ENCODE peak calls at places on chromosomes 13 and 19, in seven cellular contexts. One of them, this sample, is unnamed.
A peak's percentile ranks its signal among the peaks of the same experiment; 100 is the strongest.

GRCh38 chr13:110913911-110914292 is 967 bp downstream of the ANKRD10 start:
- DNase-seq in breast epithelium: peak; percentile 36
- DNase-seq in right lobe of liver: no peak
- DNase-seq in Peyer's patch: no peak
- DNase-seq in IMR-90: no peak
- DNase-seq in uterus: no peak
- DNase-seq in HCT116: no peak
- DNase-seq in this sample: peak; percentile 29

GRCh38 chr13:49419292-49419691 is 24.6 kb downstream of the CAB39L start:
- DNase-seq in breast epithelium: no peak
- DNase-seq in right lobe of liver: no peak
- DNase-seq in Peyer's patch: no peak
- DNase-seq in IMR-90: peak; percentile 52
- DNase-seq in uterus: no peak
- DNase-seq in HCT116: no peak
- DNase-seq in this sample: no peak

GRCh38 chr19:4754248-4754647 is 30.6 kb upstream of the DPP9 start:
- DNase-seq in breast epithelium: no peak
- DNase-seq in right lobe of liver: no peak
- DNase-seq in Peyer's patch: no peak
- DNase-seq in IMR-90: peak; percentile 13
- DNase-seq in uterus: no peak
- DNase-seq in HCT116: no peak
- DNase-seq in this sample: no peak

GRCh38 chr13:53141336-53141735 is 112.7 kb downstream of the OLFM4 start:
- DNase-seq in breast epithelium: no peak
- DNase-seq in right lobe of liver: no peak
- DNase-seq in Peyer's patch: no peak
- DNase-seq in IMR-90: no peak
- DNase-seq in uterus: no peak
- DNase-seq in HCT116: no peak
- DNase-seq in this sample: no peak

GRCh38 chr13:105340061-105340606 is 1195.3 kb downstream of the EFNB2 start:
- DNase-seq in breast epithelium: no peak
- DNase-seq in right lobe of liver: no peak
- DNase-seq in Peyer's patch: no peak
- DNase-seq in IMR-90: no peak
- DNase-seq in uterus: no peak
- DNase-seq in HCT116: no peak
- DNase-seq in this sample: no peak

GRCh38 chr13:103730407-103730806 is 664.2 kb upstream of the SLC10A2 start:
- DNase-seq in breast epithelium: no peak
- DNase-seq in right lobe of liver: peak; percentile 51
- DNase-seq in Peyer's patch: no peak
- DNase-seq in IMR-90: no peak
- DNase-seq in uterus: no peak
- DNase-seq in HCT116: no peak
- DNase-seq in this sample: no peak

GRCh38 chr19:51567583-51567982 is 3.5 kb upstream of the ZNF175 start:
- DNase-seq in breast epithelium: no peak
- DNase-seq in right lobe of liver: no peak
- DNase-seq in Peyer's patch: no peak
- DNase-seq in IMR-90: no peak
- DNase-seq in uterus: no peak
- DNase-seq in HCT116: no peak
- DNase-seq in this sample: no peak

GRCh38 chr19:29514525-29515232 is 11.1 kb upstream of the VSTM2B start:
- DNase-seq in breast epithelium: no peak
- DNase-seq in right lobe of liver: no peak
- DNase-seq in Peyer's patch: no peak
- DNase-seq in IMR-90: no peak
- DNase-seq in uterus: no peak
- DNase-seq in HCT116: no peak
- DNase-seq in this sample: no peak

GRCh38 chr13:20136781-20137703 is 23.8 kb downstream of the GJA3 start:
- DNase-seq in breast epithelium: no peak
- DNase-seq in right lobe of liver: peak; percentile 66
- DNase-seq in Peyer's patch: no peak
- DNase-seq in IMR-90: no peak
- DNase-seq in uterus: no peak
- DNase-seq in HCT116: no peak
- DNase-seq in this sample: no peak

GRCh38 chr13:97327521-97328221 is 105.5 kb downstream of the MBNL2 start:
- DNase-seq in breast epithelium: no peak
- DNase-seq in right lobe of liver: no peak
- DNase-seq in Peyer's patch: no peak
- DNase-seq in IMR-90: peak; percentile 16
- DNase-seq in uterus: no peak
- DNase-seq in HCT116: no peak
- DNase-seq in this sample: no peak

GRCh38 chr19:13135068-13136062 is 14.8 kb downstream of the STX10 start:
- DNase-seq in breast epithelium: no peak
- DNase-seq in right lobe of liver: no peak
- DNase-seq in Peyer's patch: no peak
- DNase-seq in IMR-90: no peak
- DNase-seq in uterus: no peak
- DNase-seq in HCT116: no peak
- DNase-seq in this sample: no peak

GRCh38 chr19:40228371-40228770 is 1.9 kb upstream of the CCNP start:
- DNase-seq in breast epithelium: no peak
- DNase-seq in right lobe of liver: no peak
- DNase-seq in Peyer's patch: no peak
- DNase-seq in IMR-90: no peak
- DNase-seq in uterus: no peak
- DNase-seq in HCT116: no peak
- DNase-seq in this sample: no peak

GRCh38 chr13:108326318-108326717 is 56.8 kb downstream of the TNFSF13B start:
- DNase-seq in breast epithelium: no peak
- DNase-seq in right lobe of liver: no peak
- DNase-seq in Peyer's patch: no peak
- DNase-seq in IMR-90: no peak
- DNase-seq in uterus: no peak
- DNase-seq in HCT116: no peak
- DNase-seq in this sample: no peak

GRCh38 chr13:40800559-40800958 is 11.1 kb downstream of the SLC25A15 start:
- DNase-seq in breast epithelium: no peak
- DNase-seq in right lobe of liver: no peak
- DNase-seq in Peyer's patch: no peak
- DNase-seq in IMR-90: no peak
- DNase-seq in uterus: no peak
- DNase-seq in HCT116: no peak
- DNase-seq in this sample: no peak

GRCh38 chr13:75302031-75302430 is 179.9 kb downstream of the TBC1D4 start:
- DNase-seq in breast epithelium: no peak
- DNase-seq in right lobe of liver: no peak
- DNase-seq in Peyer's patch: no peak
- DNase-seq in IMR-90: no peak
- DNase-seq in uterus: no peak
- DNase-seq in HCT116: no peak
- DNase-seq in this sample: no peak

GRCh38 chr19:54287456-54287855 is 6.5 kb upstream of the LILRB2 start:
- DNase-seq in breast epithelium: no peak
- DNase-seq in right lobe of liver: no peak
- DNase-seq in Peyer's patch: no peak
- DNase-seq in IMR-90: peak; percentile 52
- DNase-seq in uterus: no peak
- DNase-seq in HCT116: no peak
- DNase-seq in this sample: no peak

GRCh38 chr19:14916848-14917247 is 24.4 kb upstream of the OR7C2 start:
- DNase-seq in breast epithelium: no peak
- DNase-seq in right lobe of liver: no peak
- DNase-seq in Peyer's patch: no peak
- DNase-seq in IMR-90: no peak
- DNase-seq in uterus: no peak
- DNase-seq in HCT116: no peak
- DNase-seq in this sample: no peak

GRCh38 chr19:41740415-41741243 is 14.7 kb upstream of the CEACAM6 start:
- DNase-seq in breast epithelium: no peak
- DNase-seq in right lobe of liver: no peak
- DNase-seq in Peyer's patch: no peak
- DNase-seq in IMR-90: no peak
- DNase-seq in uterus: no peak
- DNase-seq in HCT116: no peak
- DNase-seq in this sample: no peak

GRCh38 chr19:38685666-38686529 is 38.4 kb downstream of the ACTN4 start:
- DNase-seq in breast epithelium: no peak
- DNase-seq in right lobe of liver: no peak
- DNase-seq in Peyer's patch: no peak
- DNase-seq in IMR-90: peak; percentile 73
- DNase-seq in uterus: no peak
- DNase-seq in HCT116: peak; percentile 28
- DNase-seq in this sample: no peak

DNA sequence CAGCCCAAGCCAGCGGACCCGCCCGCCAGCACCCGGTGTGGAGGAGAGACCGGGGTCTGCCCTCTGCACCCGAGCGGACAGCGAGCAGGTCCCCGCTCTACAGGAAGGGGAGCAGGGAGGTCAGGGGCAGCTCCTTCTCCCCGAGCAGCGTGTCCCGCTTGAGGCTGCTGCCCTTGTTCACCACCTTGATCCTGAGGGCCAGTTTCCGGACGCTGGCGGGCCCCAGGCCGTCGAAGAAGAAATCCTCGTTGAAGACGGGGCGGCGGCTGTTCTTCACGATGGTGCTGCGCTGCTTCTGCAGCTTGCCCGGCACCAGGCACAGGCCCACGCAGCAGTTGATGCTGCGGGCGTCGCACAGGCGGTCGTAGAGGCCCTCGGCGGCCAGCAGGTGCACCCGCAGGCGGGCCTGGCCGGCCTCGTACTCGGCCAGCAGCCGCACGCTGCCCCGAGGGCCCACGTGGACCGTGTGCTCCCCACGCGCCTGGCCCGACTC is 1.9 kb downstream of the C2CD4C start:
- DNase-seq in breast epithelium: no peak
- DNase-seq in right lobe of liver: peak; percentile 37
- DNase-seq in Peyer's patch: no peak
- DNase-seq in IMR-90: no peak
- DNase-seq in uterus: no peak
- DNase-seq in HCT116: no peak
- DNase-seq in this sample: no peak
- H3K27me3 ChIP-seq in breast epithelium: peaks cover 18% of the 10 kb centered on the region
- H3K27me3 ChIP-seq in right lobe of liver: peaks cover 12% of the 10 kb centered on the region
- H3K27me3 ChIP-seq in Peyer's patch: peaks cover 27% of the 10 kb centered on the region
- H3K27me3 ChIP-seq in IMR-90: peaks cover 39% of the 10 kb centered on the region
- H3K27me3 ChIP-seq in uterus: no peaks in the 10 kb centered on the region
- H3K27me3 ChIP-seq in HCT116: peaks cover 4% of the 10 kb centered on the region
- H3K27me3 ChIP-seq in this sample: no peaks in the 10 kb centered on the region

GRCh38 chr19:35716985-35717664 is 678 bp upstream of the KMT2B start:
- DNase-seq in breast epithelium: peak; percentile 96
- DNase-seq in right lobe of liver: peak; percentile 97
- DNase-seq in Peyer's patch: peak; percentile 96
- DNase-seq in IMR-90: peak; percentile 94
- DNase-seq in uterus: peak; percentile 87
- DNase-seq in HCT116: peak; percentile 88
- DNase-seq in this sample: peak; percentile 95
- TF ChIP-seq POLR2A in breast epithelium: no peak
- TF ChIP-seq POLR2A in right lobe of liver: no peak
- TF ChIP-seq POLR2A in Peyer's patch: no peak
- TF ChIP-seq POLR2A in IMR-90: no peak
- TF ChIP-seq POLR2A in uterus: peak; percentile 6
- TF ChIP-seq POLR2A in HCT116: no peak
- TF ChIP-seq POLR2A in this sample: peak; percentile 22

DNA sequence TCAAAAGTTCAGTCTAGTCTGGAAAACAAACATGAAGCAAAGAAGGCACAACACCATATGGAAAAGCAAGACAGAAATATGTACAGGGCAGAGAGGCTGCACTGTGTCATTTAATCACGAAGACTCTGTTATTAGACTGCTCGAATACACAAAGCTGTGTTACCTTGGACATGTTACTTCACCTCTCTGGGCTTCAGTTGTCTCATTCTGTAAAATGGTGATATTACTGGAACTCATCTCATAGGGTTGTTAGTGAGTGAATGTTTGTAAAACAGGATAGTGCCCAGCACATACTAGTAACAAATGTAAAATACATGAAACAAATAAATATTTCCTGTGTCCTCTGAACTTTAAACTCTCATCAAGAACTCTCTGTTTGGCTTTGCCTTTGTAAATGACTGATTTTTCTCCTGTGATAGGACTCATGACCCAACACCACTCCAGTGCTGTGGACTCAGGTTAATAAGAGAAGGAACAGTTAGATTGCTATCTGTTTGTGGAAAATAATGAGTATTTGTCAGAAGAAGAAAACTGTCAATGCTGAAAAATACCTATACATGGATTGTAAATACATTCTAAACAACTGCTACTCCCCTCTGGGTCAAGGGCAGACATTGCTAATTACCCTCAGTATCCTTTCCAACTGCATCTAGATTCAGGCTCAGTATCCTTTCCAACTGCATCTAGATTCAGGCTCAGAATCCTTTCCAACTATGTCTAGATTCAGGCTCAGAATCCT is 62.3 kb downstream of the ZIC5 start:
- DNase-seq in breast epithelium: no peak
- DNase-seq in right lobe of liver: no peak
- DNase-seq in Peyer's patch: no peak
- DNase-seq in IMR-90: no peak
- DNase-seq in uterus: no peak
- DNase-seq in HCT116: no peak
- DNase-seq in this sample: no peak
- H3K4me1 ChIP-seq in breast epithelium: no peaks in the 10 kb centered on the region
- H3K4me1 ChIP-seq in right lobe of liver: no peaks in the 10 kb centered on the region
- H3K4me1 ChIP-seq in Peyer's patch: no peaks in the 10 kb centered on the region
- H3K4me1 ChIP-seq in IMR-90: no peaks in the 10 kb centered on the region
- H3K4me1 ChIP-seq in uterus: no peaks in the 10 kb centered on the region
- H3K4me1 ChIP-seq in HCT116: no peaks in the 10 kb centered on the region
- H3K4me1 ChIP-seq in this sample: no peaks in the 10 kb centered on the region

GRCh38 chr19:46661735-46662592 is 982 bp upstream of the DACT3 start:
- DNase-seq in breast epithelium: peak; percentile 85
- DNase-seq in right lobe of liver: peak; percentile 80
- DNase-seq in Peyer's patch: peak; percentile 81
- DNase-seq in IMR-90: peak; percentile 90
- DNase-seq in uterus: peak; percentile 86
- DNase-seq in HCT116: peak; percentile 80
- DNase-seq in this sample: peak; percentile 83
- H3K27me3 ChIP-seq in breast epithelium: no peaks in the 10 kb centered on the region
- H3K27me3 ChIP-seq in right lobe of liver: no peaks in the 10 kb centered on the region
- H3K27me3 ChIP-seq in Peyer's patch: peaks cover 19% of the 10 kb centered on the region
- H3K27me3 ChIP-seq in IMR-90: no peaks in the 10 kb centered on the region
- H3K27me3 ChIP-seq in uterus: no peaks in the 10 kb centered on the region
- H3K27me3 ChIP-seq in HCT116: no peaks in the 10 kb centered on the region
- H3K27me3 ChIP-seq in this sample: no peaks in the 10 kb centered on the region

DNA sequence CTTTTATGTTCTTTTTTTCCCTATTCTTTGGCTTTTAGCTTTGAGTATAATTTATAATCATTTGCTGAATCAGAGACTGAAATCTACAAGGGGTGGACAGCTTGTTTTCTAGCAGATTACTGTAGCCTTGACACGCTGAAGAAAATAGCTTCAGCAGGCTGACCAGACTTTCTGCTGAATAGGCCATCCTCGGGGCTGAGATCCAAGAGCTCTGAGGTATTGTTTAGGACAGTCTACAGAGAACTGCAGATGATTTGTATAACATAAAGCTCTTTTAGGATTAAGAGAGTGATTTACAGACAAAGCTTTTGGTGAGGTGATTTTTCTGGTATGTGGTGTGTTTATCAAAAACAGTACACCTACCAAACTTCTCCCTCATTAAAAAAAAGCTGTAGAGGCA is 16.8 kb downstream of the POLR1D start:
- DNase-seq in breast epithelium: no peak
- DNase-seq in right lobe of liver: no peak
- DNase-seq in Peyer's patch: no peak
- DNase-seq in IMR-90: peak; percentile 57
- DNase-seq in uterus: no peak
- DNase-seq in HCT116: no peak
- DNase-seq in this sample: no peak
- TF ChIP-seq POLR2A in breast epithelium: no peak
- TF ChIP-seq POLR2A in right lobe of liver: no peak
- TF ChIP-seq POLR2A in Peyer's patch: no peak
- TF ChIP-seq POLR2A in IMR-90: no peak
- TF ChIP-seq POLR2A in uterus: no peak
- TF ChIP-seq POLR2A in HCT116: no peak
- TF ChIP-seq POLR2A in this sample: no peak

This sample was measured in prostate gland.